ENCODE peak calls at places on chromosome 1, in six cellular contexts. T, G, J, Z, C and S are unnamed samples.

GRCh38 chr1:172352435-172352834 is 68.0 kb upstream of the C1orf105 start:
- DNase-seq in Z (no peak), T (no peak), G (no peak), J (peak; percentile 73), C (no peak), S (peak; percentile 30)

GRCh38 chr1:64526312-64526711 is 56.4 kb downstream of the CACHD1 start:
- DNase-seq in Z (no peak), G (no peak), T (no peak), J (no peak), C (no peak), S (no peak)

GRCh38 chr1:225987491-225988316 is 11.4 kb downstream of the SDE2 start:
- DNase-seq in C (no peak), J (peak; percentile 44), G (no peak), Z (no peak), T (peak; percentile 32), S (no peak)

GRCh38 chr1:116288201-116288598 is 84.8 kb upstream of the ATP1A1 start:
- DNase-seq in C (no peak), Z (no peak), T (no peak), G (no peak), J (no peak), S (no peak)

GRCh38 chr1:175540928-175541645 is 202.3 kb downstream of the TNR start:
- DNase-seq in J (no peak), T (peak; percentile 60), C (no peak), Z (no peak), G (no peak), S (no peak)

GRCh38 chr1:228697209-228698016 is 37.9 kb upstream of the RHOU start:
- DNase-seq in G (no peak), Z (peak; percentile 65), J (no peak), T (no peak), C (no peak), S (no peak)

GRCh38 chr1:167720965-167721616 is 691 bp upstream of the MPZL1 start:
- DNase-seq in Z (peak; percentile 58), T (peak; percentile 65), C (no peak), G (no peak), J (no peak), S (peak; percentile 74)

GRCh38 chr1:44675186-44675585 is 672 bp downstream of the ARMH1 start:
- DNase-seq in Z (no peak), C (no peak), G (no peak), T (no peak), J (no peak), S (no peak)

GRCh38 chr1:197444754-197445153 is 176.7 kb downstream of the CRB1 start:
- DNase-seq in T (peak; percentile 25), G (no peak), C (no peak), J (no peak), Z (no peak), S (no peak)

GRCh38 chr1:4724001-4724400 is 69.6 kb downstream of the AJAP1 start:
- DNase-seq in Z (no peak), J (no peak), C (no peak), T (no peak), G (no peak), S (no peak)

GRCh38 chr1:54287176-54287650 is 87.2 kb downstream of the MRPL37 start:
- DNase-seq in C (no peak), T (peak; percentile 66), J (no peak), Z (peak; percentile 75), G (peak; percentile 10), S (peak; percentile 74)
- H3K4me1 ChIP-seq in C (peaks cover 6% of the 10 kb centered on the region), T (peaks cover 18% of the 10 kb centered on the region), J (peaks cover 8% of the 10 kb centered on the region), Z (peaks cover 47% of the 10 kb centered on the region), G (peaks cover 86% of the 10 kb centered on the region), S (peaks cover 32% of the 10 kb centered on the region)

DNA sequence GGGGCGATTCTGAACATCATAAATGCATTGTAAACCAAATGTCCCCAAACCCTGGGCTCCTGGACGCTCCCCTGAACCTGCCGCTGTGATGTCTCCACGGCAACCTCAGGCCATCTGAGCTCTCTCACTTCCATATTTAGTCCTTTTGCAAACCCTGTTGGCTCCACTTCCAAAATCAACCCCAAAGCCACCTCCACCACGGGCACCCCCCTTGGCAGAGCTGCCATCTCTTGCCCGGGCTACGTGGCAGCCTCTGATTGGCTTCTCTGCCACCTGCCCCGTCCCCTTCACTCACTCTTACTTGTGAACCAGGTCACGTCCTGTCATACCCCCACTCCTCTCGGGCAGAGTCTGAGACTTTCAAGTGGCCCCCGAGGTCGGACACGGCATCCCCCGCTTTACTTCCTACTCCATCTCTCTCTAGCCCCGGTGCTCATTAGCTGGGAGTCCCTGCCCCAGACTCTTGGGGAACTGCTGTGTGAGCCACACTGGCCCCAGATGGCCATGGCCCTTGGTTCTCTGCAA is 15.8 kb downstream of the PRXL2B start:
- DNase-seq in T (no peak), C (no peak), G (no peak), J (no peak), Z (no peak), S (no peak)
- H3K4me1 ChIP-seq in T (no peaks in the 10 kb centered on the region), C (no peaks in the 10 kb centered on the region), G (peaks cover 5% of the 10 kb centered on the region), J (no peaks in the 10 kb centered on the region), Z (no peaks in the 10 kb centered on the region), S (no peaks in the 10 kb centered on the region)

GRCh38 chr1:39154553-39155361 is 49.7 kb upstream of the MACF1 start:
- DNase-seq in J (no peak), Z (no peak), C (no peak), T (peak; percentile 80), G (no peak), S (peak; percentile 58)
- H3K4me1 ChIP-seq in J (peaks cover 14% of the 10 kb centered on the region), Z (peaks cover 95% of the 10 kb centered on the region), C (peaks cover 12% of the 10 kb centered on the region), T (peaks cover 16% of the 10 kb centered on the region), G (peaks cover 70% of the 10 kb centered on the region), S (peaks cover 76% of the 10 kb centered on the region)

DNA sequence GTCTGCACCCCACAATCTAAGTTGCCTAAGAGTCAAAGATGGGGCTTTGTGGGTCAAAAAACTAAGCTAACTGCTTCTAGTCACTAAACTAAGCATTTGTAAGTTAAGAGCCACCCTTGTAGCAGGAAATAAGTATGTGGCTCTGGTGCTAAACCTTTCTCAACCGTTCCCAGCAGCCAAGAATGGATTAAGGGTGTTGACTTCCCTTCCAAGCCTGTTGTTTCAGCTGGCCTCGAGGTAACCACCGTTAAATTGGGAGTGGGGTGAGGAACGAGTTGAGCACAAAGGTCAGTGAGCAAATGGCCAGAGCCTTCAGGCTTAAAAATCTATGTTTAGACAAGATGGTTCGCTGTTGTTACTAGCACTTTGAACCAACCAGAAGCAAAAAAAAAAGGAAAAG is 169.1 kb downstream of the TRIM33 start:
- DNase-seq in C (no peak), J (no peak), T (no peak), Z (no peak), G (no peak), S (no peak)
- H3K4me1 ChIP-seq in C (peaks cover 4% of the 10 kb centered on the region), J (no peaks in the 10 kb centered on the region), T (peaks cover 7% of the 10 kb centered on the region), Z (peaks cover 12% of the 10 kb centered on the region), G (peaks cover 31% of the 10 kb centered on the region), S (peaks cover 3% of the 10 kb centered on the region)

GRCh38 chr1:19416145-19416544 is 69.2 kb downstream of the CAPZB start:
- DNase-seq in C (no peak), J (no peak), G (no peak), Z (no peak), T (no peak), S (no peak)
- H3K4me1 ChIP-seq in C (peaks cover 3% of the 10 kb centered on the region), J (no peaks in the 10 kb centered on the region), G (peaks cover 100% of the 10 kb centered on the region), Z (peaks cover 88% of the 10 kb centered on the region), T (no peaks in the 10 kb centered on the region), S (no peaks in the 10 kb centered on the region)

DNA sequence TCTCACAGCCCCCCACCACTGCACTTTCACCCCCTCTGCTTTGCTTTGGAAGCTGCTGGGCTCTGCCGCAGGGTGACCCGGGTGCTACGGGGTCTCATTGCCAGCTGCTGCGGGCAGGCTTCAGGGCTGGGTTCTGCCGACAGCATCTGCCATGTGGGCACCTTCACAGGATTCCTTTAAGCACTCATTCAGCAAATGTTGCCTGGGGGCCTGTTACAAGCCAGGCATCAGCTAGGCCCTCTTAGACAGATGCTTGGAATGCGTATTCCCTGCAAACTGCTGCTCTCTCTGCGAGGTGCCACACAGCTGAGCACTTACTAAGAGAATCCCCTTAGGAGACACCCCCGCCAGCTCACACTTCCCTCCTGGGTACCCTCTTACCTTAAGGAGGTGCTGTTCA is 29.2 kb downstream of the COL16A1 start:
- DNase-seq in J (no peak), T (peak; percentile 62), Z (no peak), G (no peak), C (no peak), S (no peak)
- H3K4me1 ChIP-seq in J (peaks cover 11% of the 10 kb centered on the region), T (no peaks in the 10 kb centered on the region), Z (peaks cover 13% of the 10 kb centered on the region), G (peaks cover 34% of the 10 kb centered on the region), C (no peaks in the 10 kb centered on the region), S (peaks cover 3% of the 10 kb centered on the region)

DNA sequence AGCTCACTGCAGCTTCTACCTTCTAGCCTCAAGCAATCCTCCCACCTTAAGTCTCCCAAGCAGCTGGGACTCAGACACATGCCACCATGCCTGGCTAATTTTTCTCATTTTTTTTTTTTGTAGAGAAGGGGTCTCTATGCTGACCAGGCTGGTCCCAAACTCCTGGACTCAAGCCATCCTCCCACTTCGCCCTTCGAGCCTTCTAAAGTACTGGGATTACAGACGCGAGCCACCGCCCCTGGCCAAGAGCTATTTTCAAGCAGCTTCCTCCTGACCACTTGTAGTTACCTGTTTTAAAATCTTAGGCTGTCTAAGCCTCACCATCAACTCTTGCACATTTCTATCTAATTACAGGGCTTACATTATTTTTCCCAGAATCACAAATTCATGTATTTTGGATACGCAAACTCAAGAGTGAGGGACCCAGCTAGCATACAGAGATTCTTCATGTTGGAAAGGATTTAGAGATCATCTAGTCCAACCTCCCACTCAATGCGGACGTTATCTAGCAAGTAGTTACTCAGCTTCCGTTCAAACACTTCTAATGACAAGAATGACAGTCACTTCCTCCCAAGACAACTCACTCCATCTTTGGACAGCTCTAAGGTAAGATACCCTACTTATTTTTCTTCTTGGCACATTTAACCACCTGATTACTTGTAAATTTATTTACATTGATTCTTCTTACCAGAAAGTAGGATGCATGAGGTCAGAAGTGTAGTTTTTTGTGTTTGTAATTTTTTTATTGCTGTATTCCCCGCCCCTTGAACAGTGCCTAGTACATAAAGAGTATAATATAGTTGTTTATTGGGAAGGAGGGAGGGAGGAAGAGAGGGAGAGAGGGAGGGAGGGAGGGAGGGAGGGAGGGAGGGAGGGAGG is 65.4 kb downstream of the LUZP1 start:
- DNase-seq in T (no peak), Z (no peak), C (no peak), J (peak; percentile 31), G (no peak), S (no peak)
- H3K4me1 ChIP-seq in T (peaks cover 9% of the 10 kb centered on the region), Z (peaks cover 51% of the 10 kb centered on the region), C (peaks cover 3% of the 10 kb centered on the region), J (peaks cover 32% of the 10 kb centered on the region), G (peaks cover 61% of the 10 kb centered on the region), S (peaks cover 53% of the 10 kb centered on the region)